ENCODE peak calls at places on chromosomes 13 and 19, in seven cellular contexts. W, M, O, E, Q, S and G are unnamed samples.
A peak's percentile ranks its signal among the peaks of the same experiment; 100 is the strongest.

GRCh38 chr13:108902557-108903155 is 273.2 kb downstream of the MYO16 start:
- DNase-seq in Q (no peak), S (no peak), W (peak; percentile 48), M (no peak), O (no peak), E (no peak), G (no peak)

GRCh38 chr19:44032001-44032610 is 6.9 kb downstream of the ZNF222 start:
- DNase-seq in S (no peak), O (no peak), W (no peak), Q (no peak), E (no peak), M (no peak), G (no peak)

GRCh38 chr19:14476663-14477401 is 1.7 kb upstream of the PTGER1 start:
- DNase-seq in E (no peak), Q (no peak), W (peak; percentile 83), M (peak; percentile 67), S (peak; percentile 57), O (peak; percentile 52), G (peak; percentile 32)

GRCh38 chr19:1211494-1212234 is 6.1 kb downstream of the STK11 start:
- DNase-seq in E (no peak), W (no peak), Q (no peak), M (no peak), O (no peak), S (no peak), G (no peak)

GRCh38 chr13:96749825-96750224 is 244.5 kb downstream of the OXGR1 start:
- DNase-seq in E (no peak), W (no peak), S (no peak), M (no peak), Q (no peak), O (no peak), G (no peak)

GRCh38 chr13:57633141-57633949 is 1.8 kb downstream of the PCDH17 start:
- DNase-seq in O (no peak), M (peak; percentile 33), E (no peak), W (no peak), S (peak; percentile 52), Q (peak; percentile 41), G (no peak)

GRCh38 chr13:64480206-64480605 is 2749.9 kb downstream of the PCDH9 start:
- DNase-seq in Q (no peak), W (no peak), M (no peak), E (no peak), S (no peak), O (no peak), G (no peak)

GRCh38 chr19:1651548-1652394 is 644 bp downstream of the TCF3 start:
- DNase-seq in S (peak; percentile 60), W (no peak), E (peak; percentile 22), M (peak; percentile 42), O (peak; percentile 50), Q (no peak), G (peak; percentile 47)

GRCh38 chr13:114140909-114141255 is 8.5 kb upstream of the RASA3 start:
- DNase-seq in S (no peak), E (no peak), W (no peak), M (no peak), O (peak; percentile 57), Q (no peak), G (peak; percentile 73)

GRCh38 chr19:32206065-32206464 is 139.3 kb upstream of the ZNF507 start:
- DNase-seq in M (no peak), O (no peak), S (no peak), E (no peak), Q (no peak), W (no peak), G (no peak)

GRCh38 chr19:49761249-49761624 is 1.9 kb downstream of the TSKS start:
- DNase-seq in W (no peak), Q (no peak), S (no peak), O (no peak), M (no peak), E (no peak), G (no peak)

GRCh38 chr19:33296473-33297060 is 5.8 kb downstream of the CEBPA start:
- DNase-seq in E (no peak), M (peak; percentile 8), W (no peak), S (no peak), Q (no peak), O (no peak), G (no peak)

GRCh38 chr19:49889687-49890348 is 6.9 kb downstream of the IL4I1 start:
- DNase-seq in O (peak; percentile 77), S (peak; percentile 77), M (peak; percentile 77), E (peak; percentile 64), W (no peak), Q (peak; percentile 73), G (peak; percentile 77)

GRCh38 chr19:6108721-6109633 is 1.3 kb downstream of the RFX2 start:
- DNase-seq in E (peak; percentile 36), W (peak; percentile 47), Q (peak; percentile 60), S (no peak), M (peak; percentile 42), O (peak; percentile 72), G (peak; percentile 76)

GRCh38 chr13:71028884-71029283 is 838.1 kb downstream of the DACH1 start:
- DNase-seq in M (no peak), Q (no peak), E (no peak), W (no peak), S (no peak), O (no peak), G (no peak)

GRCh38 chr13:77034883-77035282 is 7.9 kb upstream of the FBXL3 start:
- DNase-seq in O (no peak), S (no peak), Q (no peak), E (no peak), W (peak; percentile 77), M (no peak), G (no peak)

GRCh38 chr19:45676851-45677263 is 8.8 kb downstream of the GIPR start:
- DNase-seq in O (peak; percentile 57), M (peak; percentile 37), S (no peak), Q (peak; percentile 33), W (no peak), E (peak; percentile 41), G (peak; percentile 50)

GRCh38 chr19:13044160-13044853 is 49.0 kb downstream of the NFIX start:
- DNase-seq in W (peak; percentile 56), Q (no peak), S (no peak), O (peak; percentile 47), E (no peak), M (no peak), G (peak; percentile 26)

GRCh38 chr19:3176715-3177501 is 1.7 kb upstream of the S1PR4 start:
- DNase-seq in O (peak; percentile 82), M (peak; percentile 89), W (peak; percentile 86), E (peak; percentile 51), S (no peak), Q (peak; percentile 76), G (peak; percentile 89)

GRCh38 chr19:823565-824121 is 1.9 kb upstream of the PLPPR3 start:
- DNase-seq in E (no peak), S (no peak), Q (no peak), W (no peak), O (no peak), M (peak; percentile 50), G (no peak)

GRCh38 chr13:112890316-112891131 is 78.5 kb upstream of the MCF2L start:
- DNase-seq in Q (no peak), W (no peak), E (no peak), S (no peak), M (no peak), O (no peak), G (no peak)
- H3K27me3 ChIP-seq in Q (no peaks in the 10 kb centered on the region), W (peaks cover 6% of the 10 kb centered on the region), E (peaks cover 10% of the 10 kb centered on the region), S (peaks cover 10% of the 10 kb centered on the region), M (peaks cover 7% of the 10 kb centered on the region), O (no peaks in the 10 kb centered on the region), G (peaks cover 9% of the 10 kb centered on the region)

DNA sequence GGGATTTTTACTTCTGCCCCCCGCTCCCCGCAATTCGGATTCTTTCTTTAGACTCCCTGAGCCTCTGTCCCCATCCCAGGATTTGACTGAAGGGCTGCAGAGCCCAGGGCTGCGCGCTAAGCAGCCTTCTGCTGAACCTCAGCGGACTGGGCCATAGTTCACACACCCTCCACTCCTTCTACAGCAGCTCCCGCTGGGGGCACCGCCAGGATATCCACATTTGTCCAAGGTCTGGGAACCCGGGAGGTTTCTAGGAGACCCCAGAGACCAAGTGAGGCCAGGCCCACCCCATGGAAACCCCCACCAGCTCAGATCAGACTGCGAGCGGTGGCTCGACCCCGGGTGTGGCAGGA is 463.3 kb downstream of the ITGBL1 start:
- DNase-seq in O (no peak), Q (no peak), E (no peak), W (no peak), S (no peak), M (no peak), G (no peak)
- H3K27me3 ChIP-seq in O (peaks cover 9% of the 10 kb centered on the region), Q (peaks cover 25% of the 10 kb centered on the region), E (peaks cover 22% of the 10 kb centered on the region), W (peaks cover 56% of the 10 kb centered on the region), S (peaks cover 97% of the 10 kb centered on the region), M (no peaks in the 10 kb centered on the region), G (peaks cover 22% of the 10 kb centered on the region)

GRCh38 chr19:9183000-9183399 is 4.2 kb downstream of the OR7D2 start:
- DNase-seq in Q (no peak), E (no peak), O (no peak), W (no peak), S (no peak), M (no peak), G (no peak)
- H3K27me3 ChIP-seq in Q (no peaks in the 10 kb centered on the region), E (no peaks in the 10 kb centered on the region), O (no peaks in the 10 kb centered on the region), W (no peaks in the 10 kb centered on the region), S (no peaks in the 10 kb centered on the region), M (no peaks in the 10 kb centered on the region), G (no peaks in the 10 kb centered on the region)

GRCh38 chr19:10289836-10290438 is at the start of gene ICAM5:
- DNase-seq in O (peak; percentile 44), W (peak; percentile 28), Q (no peak), S (peak; percentile 61), M (no peak), E (no peak), G (peak; percentile 27)
- H3K27me3 ChIP-seq in O (peaks cover 50% of the 10 kb centered on the region), W (peaks cover 19% of the 10 kb centered on the region), Q (no peaks in the 10 kb centered on the region), S (peaks cover 79% of the 10 kb centered on the region), M (peaks cover 5% of the 10 kb centered on the region), E (peaks cover 71% of the 10 kb centered on the region), G (peaks cover 71% of the 10 kb centered on the region)

GRCh38 chr13:83677985-83678384 is 204.3 kb downstream of the SLITRK1 start:
- DNase-seq in Q (no peak), E (no peak), W (no peak), O (no peak), M (no peak), S (no peak), G (no peak)
- H3K27me3 ChIP-seq in Q (no peaks in the 10 kb centered on the region), E (no peaks in the 10 kb centered on the region), W (no peaks in the 10 kb centered on the region), O (no peaks in the 10 kb centered on the region), M (no peaks in the 10 kb centered on the region), S (no peaks in the 10 kb centered on the region), G (no peaks in the 10 kb centered on the region)

GRCh38 chr13:27929868-27930267 is 10.1 kb downstream of the PDX1 start:
- DNase-seq in S (no peak), O (no peak), Q (no peak), W (no peak), M (no peak), E (no peak), G (no peak)
- H3K27me3 ChIP-seq in S (peaks cover 96% of the 10 kb centered on the region), O (peaks cover 17% of the 10 kb centered on the region), Q (peaks cover 22% of the 10 kb centered on the region), W (peaks cover 49% of the 10 kb centered on the region), M (peaks cover 11% of the 10 kb centered on the region), E (peaks cover 31% of the 10 kb centered on the region), G (peaks cover 42% of the 10 kb centered on the region)

GRCh38 chr19:41930926-41931592 is 2.8 kb upstream of the ERFL start:
- DNase-seq in M (no peak), E (no peak), S (no peak), Q (no peak), W (no peak), O (no peak), G (no peak)
- H3K27me3 ChIP-seq in M (peaks cover 19% of the 10 kb centered on the region), E (no peaks in the 10 kb centered on the region), S (peaks cover 96% of the 10 kb centered on the region), Q (no peaks in the 10 kb centered on the region), W (peaks cover 9% of the 10 kb centered on the region), O (no peaks in the 10 kb centered on the region), G (no peaks in the 10 kb centered on the region)